ENCODE peak calls at places on chromosome 20, in six cellular contexts. W is SK-N-SH, S is HCT116, O is GM23248, V is PC-3, B is MM.1S. C is an unnamed sample. For H3K9me2, the result is how much of the 10 kb centered on the place peaks cover.

GRCh38 chr20:57735831-57736737 is 26.3 kb upstream of the PMEPA1 start:
- DNase-seq in W (no peak), S (no peak), O (no peak), V (no peak), B (peak), C (no peak)

GRCh38 chr20:56380375-56380774 is 11.6 kb downstream of the AURKA start:
- DNase-seq in W (no peak), S (no peak), O (no peak), V (no peak), B (no peak), C (no peak)

GRCh38 chr20:51450221-51450712 is 92.3 kb downstream of the NFATC2 start:
- DNase-seq in W (no peak), S (no peak), O (no peak), V (peak), B (no peak), C (peak)

GRCh38 chr20:17619351-17620093 is 49.6 kb downstream of the DSTN start:
- DNase-seq in W (peak), S (no peak), O (no peak), V (no peak), B (no peak), C (no peak)

GRCh38 chr20:21184810-21185209 is 58.9 kb downstream of the KIZ start:
- DNase-seq in W (no peak), S (no peak), O (peak), V (peak), B (no peak), C (no peak)

GRCh38 chr20:23287366-23288190 is 63.0 kb upstream of the NXT1 start:
- DNase-seq in W (no peak), S (no peak), O (no peak), V (no peak), B (no peak), C (no peak)

GRCh38 chr20:49435639-49436038 is 46.8 kb downstream of the KCNB1 start:
- DNase-seq in W (no peak), S (no peak), O (no peak), V (peak), B (no peak), C (no peak)

GRCh38 chr20:35251613-35251940 is 25.1 kb downstream of the MMP24 start:
- DNase-seq in W (no peak), S (no peak), O (no peak), V (no peak), B (no peak), C (no peak)

GRCh38 chr20:592506-592905 is 17.6 kb downstream of the TCF15 start:
- DNase-seq in W (no peak), S (no peak), O (no peak), V (no peak), B (no peak), C (no peak)

GRCh38 chr20:32327087-32327681 is 30.9 kb upstream of the ASXL1 start:
- DNase-seq in W (no peak), S (no peak), O (peak), V (no peak), B (no peak), C (no peak)

GRCh38 chr20:22905667-22906066 is 129.4 kb upstream of the SSTR4 start:
- DNase-seq in W (no peak), S (no peak), O (peak), V (no peak), B (no peak), C (no peak)

GRCh38 chr20:32976746-32977145 is 27.5 kb downstream of the SUN5 start:
- DNase-seq in W (no peak), S (no peak), O (no peak), V (no peak), B (no peak), C (no peak)

GRCh38 chr20:2299301-2299700 is 3.5 kb downstream of the TGM3 start:
- DNase-seq in W (no peak), S (no peak), O (peak), V (no peak), B (no peak), C (no peak)

GRCh38 chr20:32153771-32154170 is 44.3 kb downstream of the TM9SF4 start:
- DNase-seq in W (no peak), S (no peak), O (no peak), V (no peak), B (no peak), C (no peak)

GRCh38 chr20:11869641-11870040 is 48.1 kb upstream of the BTBD3 start:
- DNase-seq in W (no peak), S (no peak), O (no peak), V (peak), B (no peak), C (no peak)

GRCh38 chr20:46575794-46576495 is 25.5 kb upstream of the OCSTAMP start:
- DNase-seq in W (no peak), S (no peak), O (no peak), V (no peak), B (no peak), C (no peak)

GRCh38 chr20:57150559-57150958 is 115.9 kb downstream of the BMP7 start:
- DNase-seq in W (no peak), S (no peak), O (no peak), V (no peak), B (no peak), C (no peak)

GRCh38 chr20:46402236-46402886 is 4.1 kb downstream of the ELMO2 start:
- DNase-seq in W (no peak), S (no peak), O (peak), V (no peak), B (no peak), C (no peak)

GRCh38 chr20:3231889-3232588 is 7.0 kb downstream of the SLC4A11 start:
- DNase-seq in W (no peak), S (no peak), O (no peak), V (no peak), B (no peak), C (no peak)

GRCh38 chr20:34896086-34896551 is 19.7 kb downstream of the ACSS2 start:
- DNase-seq in W (no peak), S (no peak), O (no peak), V (no peak), B (no peak), C (no peak)

GRCh38 chr20:18443841-18444240 is 23.0 kb downstream of the DZANK1 start:
- DNase-seq in W (peak), S (no peak), O (peak), V (no peak), B (no peak), C (no peak)

GRCh38 chr20:33653900-33654596 is 8.1 kb upstream of the C20orf144 start:
- DNase-seq in W (peak), S (no peak), O (no peak), V (peak), B (no peak), C (peak)

GRCh38 chr20:18477821-18478220 is 10.6 kb downstream of the POLR3F start:
- DNase-seq in W (no peak), S (no peak), O (no peak), V (no peak), B (no peak), C (no peak)

GRCh38 chr20:47360207-47360488 is 3.6 kb upstream of the ZMYND8 start:
- DNase-seq in W (no peak), S (no peak), O (peak), V (peak), B (no peak), C (no peak)

GRCh38 chr20:17617212-17617867 is 47.5 kb downstream of the DSTN start:
- DNase-seq in W (peak), S (peak), O (peak), V (peak), B (no peak), C (peak)

GRCh38 chr20:46784450-46785127 is 75.1 kb downstream of the SLC2A10 start:
- DNase-seq in W (no peak), S (no peak), O (peak), V (peak), B (no peak), C (no peak)

GRCh38 chr20:31894980-31895675 is 24.7 kb downstream of the TTLL9 start:
- DNase-seq in W (no peak), S (no peak), O (peak), V (peak), B (peak), C (peak)

DNA sequence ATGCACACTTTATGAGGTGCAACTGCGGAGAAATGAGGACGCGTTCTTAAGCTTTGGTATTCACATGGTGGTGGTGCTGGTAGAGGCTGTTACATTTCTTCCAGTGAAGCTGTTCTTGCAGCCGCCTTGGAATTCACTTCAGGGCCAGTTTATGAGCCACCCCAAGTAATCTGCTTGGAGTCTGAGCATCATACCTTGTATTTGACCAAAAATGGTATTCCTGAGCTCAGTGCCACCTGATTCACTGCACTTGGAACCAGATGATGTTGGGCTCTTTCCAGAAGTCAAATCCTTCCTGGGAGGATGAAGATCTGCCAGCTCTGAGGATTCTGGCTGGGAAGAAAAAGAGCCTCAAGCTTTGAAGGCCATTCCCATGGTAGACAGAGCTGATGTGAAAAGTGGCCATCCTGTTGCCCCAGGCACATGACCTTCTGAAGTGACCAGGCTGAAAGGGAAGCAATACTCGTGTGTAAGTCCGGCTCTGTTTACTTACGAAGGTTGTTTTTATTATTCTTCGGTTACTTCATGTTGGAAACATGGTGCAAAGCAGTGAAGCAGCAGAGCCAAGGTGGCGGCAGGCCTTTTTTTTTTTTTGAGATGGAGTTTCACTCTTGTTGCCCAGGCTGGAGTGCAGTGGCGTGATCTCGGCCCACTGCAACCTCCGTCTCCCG is 7.7 kb downstream of the MANBAL start:
- DNase-seq in W (no peak), S (no peak), O (peak), V (peak), B (no peak), C (no peak)
- H3K9ac ChIP-seq in W (peak), S (peak), O (peak), V (no peak), B (no peak), C (no peak)

GRCh38 chr20:60870040-60870439 is 382.0 kb upstream of the CDH4 start:
- DNase-seq in W (no peak), S (no peak), O (no peak), V (no peak), B (no peak), C (no peak)
- H3K9me2 ChIP-seq in W (under half), S (under half), O (under half), V (under half), B (under half), C (under half)

DNA sequence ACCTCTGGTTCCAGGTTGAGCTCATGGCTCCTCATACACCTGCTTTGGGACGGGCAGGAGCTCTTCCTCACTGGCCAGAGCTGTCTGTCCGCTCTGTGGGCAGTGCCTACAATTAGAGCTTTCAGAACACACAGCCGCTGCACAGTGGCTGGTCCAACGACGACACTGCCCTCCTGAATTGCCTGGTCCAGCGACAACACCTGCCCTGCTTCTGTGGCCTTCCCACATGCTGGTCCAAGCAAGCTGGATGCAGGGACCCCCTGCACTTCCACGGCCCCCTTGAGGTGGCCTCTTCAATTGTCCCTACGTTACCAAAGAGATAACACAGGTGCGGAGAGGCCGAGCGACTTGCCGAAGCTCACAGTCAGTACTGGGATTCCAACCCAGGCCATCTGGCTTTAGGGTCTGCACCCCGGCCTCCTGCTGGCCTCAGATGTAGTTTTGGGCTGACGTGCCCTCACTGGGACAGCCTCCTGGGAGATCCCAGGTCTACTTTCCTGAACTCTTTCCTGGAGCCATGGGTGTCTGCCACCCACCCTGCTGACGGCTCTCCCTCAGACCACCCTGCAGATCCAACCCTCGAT is 1.4 kb upstream of the CHRNA4 start:
- DNase-seq in W (no peak), S (no peak), O (no peak), V (no peak), B (no peak), C (no peak)
- H3K9ac ChIP-seq in W (no peak), S (no peak), O (no peak), V (no peak), B (no peak), C (no peak)

GRCh38 chr20:60030471-60030870 is 72.2 kb downstream of the CDH26 start:
- DNase-seq in W (no peak), S (no peak), O (no peak), V (no peak), B (no peak), C (no peak)
- H3K9me2 ChIP-seq in W (under half), S (under half), O (under half), V (under half), B (under half), C (under half)

GRCh38 chr20:63328716-63329275 is 32.4 kb downstream of the CHRNA4 start:
- DNase-seq in W (no peak), S (no peak), O (no peak), V (no peak), B (no peak), C (no peak)
- H3K9ac ChIP-seq in W (no peak), S (no peak), O (no peak), V (no peak), B (no peak), C (no peak)

DNA sequence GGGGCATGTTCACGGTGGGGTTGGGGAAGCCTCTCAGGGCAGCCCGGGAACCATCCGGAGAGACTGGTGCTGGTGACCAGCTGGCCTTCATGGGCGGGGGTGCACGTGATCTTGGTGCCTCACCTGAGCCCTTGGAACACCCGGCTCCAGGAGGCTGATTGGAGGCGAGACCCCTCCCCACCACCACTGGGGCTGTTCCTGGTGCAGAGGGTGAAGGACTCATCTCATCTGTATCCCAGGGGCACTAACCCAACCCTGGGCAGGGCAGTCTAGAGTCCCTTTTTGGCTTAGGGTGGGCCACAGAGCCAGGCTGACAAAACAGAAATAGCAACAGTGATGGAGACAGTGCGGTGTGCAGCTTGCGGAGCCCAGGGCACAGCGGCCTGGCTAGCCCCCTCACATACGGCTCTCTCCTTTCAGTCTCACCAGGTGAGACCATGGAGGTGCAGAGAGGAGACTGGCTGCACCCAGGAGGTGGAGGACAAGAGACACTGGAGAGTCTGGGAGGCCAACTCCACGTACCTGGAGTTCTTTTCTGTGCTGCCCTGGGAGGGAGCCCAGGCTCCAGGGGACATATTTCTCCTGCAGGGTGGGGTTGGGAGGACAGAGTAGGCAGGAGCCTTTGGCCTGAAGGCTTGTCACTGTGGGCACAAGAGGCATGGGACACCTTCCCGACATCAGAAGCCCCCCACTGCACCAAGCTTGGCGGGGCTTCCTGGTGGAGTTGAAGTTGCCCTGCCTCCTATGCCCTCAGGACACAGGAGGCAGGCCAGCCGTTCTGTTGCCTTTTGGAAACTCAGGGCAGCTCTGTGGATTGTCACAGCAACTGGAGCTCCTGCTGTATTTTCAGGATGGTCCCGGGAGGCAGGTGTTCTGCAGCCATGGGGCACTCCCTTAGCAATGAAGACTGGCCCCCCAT is 106.0 kb downstream of the SYCP2 start:
- DNase-seq in W (peak), S (no peak), O (no peak), V (no peak), B (no peak), C (no peak)
- H3K9me2 ChIP-seq in W (under half), S (under half), O (under half), V (under half), B (under half), C (under half)

GRCh38 chr20:40897177-40897700 is 131.4 kb upstream of the TOP1 start:
- DNase-seq in W (peak), S (no peak), O (peak), V (no peak), B (no peak), C (no peak)

GRCh38 chr20:40890635-40891034 is 138.0 kb upstream of the TOP1 start:
- DNase-seq in W (no peak), S (no peak), O (no peak), V (no peak), B (no peak), C (no peak)

GRCh38 chr20:40892642-40893041 is 136.0 kb upstream of the TOP1 start:
- DNase-seq in W (no peak), S (no peak), O (no peak), V (peak), B (no peak), C (peak)

GRCh38 chr20:40893610-40894242 is 134.9 kb upstream of the TOP1 start:
- DNase-seq in W (no peak), S (no peak), O (no peak), V (no peak), B (no peak), C (no peak)

GRCh38 chr20:40895182-40895581 is 133.4 kb upstream of the TOP1 start:
- DNase-seq in W (no peak), S (no peak), O (no peak), V (no peak), B (no peak), C (no peak)
- H3K9ac ChIP-seq in W (no peak), S (no peak), O (no peak), V (no peak), B (no peak), C (no peak)

DNA sequence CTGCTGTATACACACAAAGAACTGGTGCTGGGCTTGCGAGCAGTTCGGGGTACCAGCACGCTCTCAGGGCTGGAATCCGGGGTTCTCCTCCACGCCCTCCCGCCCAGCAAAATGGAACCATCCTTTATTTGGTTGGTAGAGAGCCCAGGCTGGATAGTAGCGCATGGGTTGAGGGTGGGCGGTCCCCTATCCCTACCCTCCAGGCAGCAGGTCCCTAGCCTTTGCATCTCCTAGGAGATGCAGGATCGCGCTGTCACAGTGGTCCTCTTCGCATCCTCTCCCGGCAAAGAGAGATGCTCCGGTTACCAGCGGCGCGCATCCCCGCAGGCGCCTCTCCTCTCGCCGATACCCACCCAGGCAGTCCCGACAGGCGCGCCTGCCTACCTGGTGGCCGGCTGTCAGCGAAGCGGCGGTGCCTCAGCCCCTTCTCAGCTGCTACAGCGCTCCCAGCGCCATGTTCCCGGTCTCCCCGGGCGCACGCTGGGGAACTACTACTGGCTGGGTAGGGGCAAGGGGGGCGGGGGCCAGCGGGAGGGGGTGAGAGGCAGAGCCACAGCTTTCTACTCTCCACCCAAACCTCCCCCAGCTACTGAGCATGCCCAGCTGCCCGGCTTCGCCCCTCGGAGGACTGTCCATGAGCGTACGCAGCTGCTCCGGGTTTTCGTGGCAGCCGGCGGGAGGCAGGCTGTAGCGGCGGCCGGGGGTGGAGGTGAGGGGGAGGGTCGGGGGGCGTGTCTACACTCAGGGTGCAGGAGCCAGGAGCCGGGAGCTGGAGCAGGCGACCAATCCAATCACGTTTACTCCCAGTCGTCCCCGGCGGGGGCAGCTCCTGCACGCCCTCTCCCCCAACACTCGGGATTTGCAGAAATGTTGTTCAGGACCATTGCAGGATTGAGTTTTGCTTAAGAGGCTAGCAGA is at the start of gene PAK5:
- DNase-seq in W (peak), S (peak), O (peak), V (no peak), B (peak), C (no peak)
- H3K9me2 ChIP-seq in W (under half), S (under half), O (under half), V (under half), B (under half), C (under half)

GRCh38 chr20:53405070-53405603 is 188.5 kb downstream of the ZNF217 start:
- DNase-seq in W (no peak), S (no peak), O (no peak), V (no peak), B (no peak), C (no peak)
- H3K9ac ChIP-seq in W (no peak), S (no peak), O (no peak), V (no peak), B (no peak), C (no peak)